ENCODE peak calls at places on chromosomes 6 and 20, in ten cellular contexts. One of them, this sample, is unnamed.

GRCh38 chr20:51373713-51374481 is 168.6 kb downstream of the NFATC2 start:
- DNase-seq in stimulated activated naive CD8-positive, alpha-beta T cell treated with anti-CD3 and anti-CD28 coated beads, Interleukin-15, Interleukin-2, amounts not matched to agents 100 U/mL and 50 U/mL, for 24 hours: no peak
- DNase-seq in AML-193: no peak
- DNase-seq in pancreas: no peak
- DNase-seq in HS-5: no peak
- DNase-seq in Caki2: no peak
- DNase-seq in MV-4-11: no peak
- DNase-seq in RWPE1: no peak
- DNase-seq in tibial nerve: no peak
- DNase-seq in hepatocyte: peak
- DNase-seq in this sample: no peak

GRCh38 chr6:140774080-140774505 is 1358.6 kb upstream of the GJE1 start:
- DNase-seq in HS-5: peak
- DNase-seq in RWPE1: peak
- DNase-seq in pancreas: no peak
- DNase-seq in AML-193: no peak
- DNase-seq in hepatocyte: peak
- DNase-seq in stimulated activated naive CD8-positive, alpha-beta T cell treated with anti-CD3 and anti-CD28 coated beads, Interleukin-15, Interleukin-2, amounts not matched to agents 100 U/mL and 50 U/mL, for 24 hours: no peak
- DNase-seq in MV-4-11: peak
- DNase-seq in tibial nerve: no peak
- DNase-seq in Caki2: peak
- DNase-seq in this sample: no peak

GRCh38 chr6:133132092-133132491 is 109.1 kb upstream of the EYA4 start:
- DNase-seq in RWPE1: no peak
- DNase-seq in MV-4-11: no peak
- DNase-seq in tibial nerve: no peak
- DNase-seq in hepatocyte: no peak
- DNase-seq in AML-193: no peak
- DNase-seq in Caki2: no peak
- DNase-seq in pancreas: no peak
- DNase-seq in HS-5: no peak
- DNase-seq in stimulated activated naive CD8-positive, alpha-beta T cell treated with anti-CD3 and anti-CD28 coated beads, Interleukin-15, Interleukin-2, amounts not matched to agents 100 U/mL and 50 U/mL, for 24 hours: no peak
- DNase-seq in this sample: no peak

GRCh38 chr6:3260296-3260695 is 1.5 kb downstream of the PSMG4 start:
- DNase-seq in pancreas: no peak
- DNase-seq in stimulated activated naive CD8-positive, alpha-beta T cell treated with anti-CD3 and anti-CD28 coated beads, Interleukin-15, Interleukin-2, amounts not matched to agents 100 U/mL and 50 U/mL, for 24 hours: no peak
- DNase-seq in hepatocyte: no peak
- DNase-seq in tibial nerve: no peak
- DNase-seq in Caki2: no peak
- DNase-seq in MV-4-11: no peak
- DNase-seq in AML-193: no peak
- DNase-seq in HS-5: no peak
- DNase-seq in RWPE1: no peak
- DNase-seq in this sample: no peak

GRCh38 chr20:53582574-53583351 is 10.9 kb downstream of the ZNF217 start:
- DNase-seq in RWPE1: peak
- DNase-seq in tibial nerve: no peak
- DNase-seq in hepatocyte: peak
- DNase-seq in pancreas: no peak
- DNase-seq in MV-4-11: peak
- DNase-seq in AML-193: peak
- DNase-seq in Caki2: peak
- DNase-seq in HS-5: peak
- DNase-seq in stimulated activated naive CD8-positive, alpha-beta T cell treated with anti-CD3 and anti-CD28 coated beads, Interleukin-15, Interleukin-2, amounts not matched to agents 100 U/mL and 50 U/mL, for 24 hours: peak
- DNase-seq in this sample: peak

GRCh38 chr6:31243508-31243907 is 28.4 kb downstream of the HLA-C start:
- DNase-seq in MV-4-11: no peak
- DNase-seq in pancreas: no peak
- DNase-seq in RWPE1: no peak
- DNase-seq in stimulated activated naive CD8-positive, alpha-beta T cell treated with anti-CD3 and anti-CD28 coated beads, Interleukin-15, Interleukin-2, amounts not matched to agents 100 U/mL and 50 U/mL, for 24 hours: no peak
- DNase-seq in AML-193: no peak
- DNase-seq in hepatocyte: no peak
- DNase-seq in HS-5: no peak
- DNase-seq in tibial nerve: no peak
- DNase-seq in Caki2: no peak
- DNase-seq in this sample: peak

GRCh38 chr20:37179671-37180524 is 550 bp upstream of the MROH8 start:
- DNase-seq in tibial nerve: no peak
- DNase-seq in RWPE1: peak
- DNase-seq in stimulated activated naive CD8-positive, alpha-beta T cell treated with anti-CD3 and anti-CD28 coated beads, Interleukin-15, Interleukin-2, amounts not matched to agents 100 U/mL and 50 U/mL, for 24 hours: no peak
- DNase-seq in MV-4-11: peak
- DNase-seq in hepatocyte: peak
- DNase-seq in pancreas: no peak
- DNase-seq in AML-193: peak
- DNase-seq in Caki2: peak
- DNase-seq in HS-5: peak
- DNase-seq in this sample: peak

GRCh38 chr20:58378056-58378455 is 11.0 kb upstream of the VAPB start:
- DNase-seq in Caki2: no peak
- DNase-seq in stimulated activated naive CD8-positive, alpha-beta T cell treated with anti-CD3 and anti-CD28 coated beads, Interleukin-15, Interleukin-2, amounts not matched to agents 100 U/mL and 50 U/mL, for 24 hours: no peak
- DNase-seq in HS-5: no peak
- DNase-seq in hepatocyte: no peak
- DNase-seq in MV-4-11: no peak
- DNase-seq in AML-193: no peak
- DNase-seq in RWPE1: no peak
- DNase-seq in tibial nerve: no peak
- DNase-seq in pancreas: no peak
- DNase-seq in this sample: no peak

GRCh38 chr6:42140756-42141602 is 1.4 kb downstream of the C6orf132 start:
- DNase-seq in MV-4-11: no peak
- DNase-seq in Caki2: no peak
- DNase-seq in tibial nerve: peak
- DNase-seq in HS-5: no peak
- DNase-seq in stimulated activated naive CD8-positive, alpha-beta T cell treated with anti-CD3 and anti-CD28 coated beads, Interleukin-15, Interleukin-2, amounts not matched to agents 100 U/mL and 50 U/mL, for 24 hours: no peak
- DNase-seq in pancreas: no peak
- DNase-seq in AML-193: no peak
- DNase-seq in RWPE1: peak
- DNase-seq in hepatocyte: no peak
- DNase-seq in this sample: peak

GRCh38 chr20:31565699-31566331 is 39.3 kb upstream of the ID1 start:
- DNase-seq in RWPE1: peak
- DNase-seq in tibial nerve: no peak
- DNase-seq in hepatocyte: no peak
- DNase-seq in AML-193: no peak
- DNase-seq in Caki2: no peak
- DNase-seq in MV-4-11: no peak
- DNase-seq in stimulated activated naive CD8-positive, alpha-beta T cell treated with anti-CD3 and anti-CD28 coated beads, Interleukin-15, Interleukin-2, amounts not matched to agents 100 U/mL and 50 U/mL, for 24 hours: no peak
- DNase-seq in pancreas: no peak
- DNase-seq in HS-5: no peak
- DNase-seq in this sample: peak

GRCh38 chr6:70668499-70668812 is 773 bp downstream of the SMAP1 start:
- DNase-seq in pancreas: no peak
- DNase-seq in tibial nerve: no peak
- DNase-seq in RWPE1: peak
- DNase-seq in stimulated activated naive CD8-positive, alpha-beta T cell treated with anti-CD3 and anti-CD28 coated beads, Interleukin-15, Interleukin-2, amounts not matched to agents 100 U/mL and 50 U/mL, for 24 hours: no peak
- DNase-seq in hepatocyte: no peak
- DNase-seq in AML-193: no peak
- DNase-seq in Caki2: no peak
- DNase-seq in MV-4-11: no peak
- DNase-seq in HS-5: no peak
- DNase-seq in this sample: no peak

GRCh38 chr20:17875981-17876385 is 92.6 kb downstream of the SNX5 start:
- DNase-seq in tibial nerve: no peak
- DNase-seq in HS-5: no peak
- DNase-seq in MV-4-11: no peak
- DNase-seq in stimulated activated naive CD8-positive, alpha-beta T cell treated with anti-CD3 and anti-CD28 coated beads, Interleukin-15, Interleukin-2, amounts not matched to agents 100 U/mL and 50 U/mL, for 24 hours: no peak
- DNase-seq in RWPE1: no peak
- DNase-seq in hepatocyte: peak
- DNase-seq in Caki2: no peak
- DNase-seq in pancreas: no peak
- DNase-seq in AML-193: no peak
- DNase-seq in this sample: no peak

GRCh38 chr6:87641065-87641692 is 51.2 kb downstream of the ORC3 start:
- DNase-seq in AML-193: no peak
- DNase-seq in HS-5: no peak
- DNase-seq in tibial nerve: no peak
- DNase-seq in stimulated activated naive CD8-positive, alpha-beta T cell treated with anti-CD3 and anti-CD28 coated beads, Interleukin-15, Interleukin-2, amounts not matched to agents 100 U/mL and 50 U/mL, for 24 hours: no peak
- DNase-seq in MV-4-11: no peak
- DNase-seq in Caki2: no peak
- DNase-seq in hepatocyte: no peak
- DNase-seq in RWPE1: no peak
- DNase-seq in pancreas: no peak
- DNase-seq in this sample: no peak

GRCh38 chr20:32945710-32946221 is 58.5 kb downstream of the SUN5 start:
- DNase-seq in RWPE1: peak
- DNase-seq in tibial nerve: no peak
- DNase-seq in AML-193: peak
- DNase-seq in hepatocyte: no peak
- DNase-seq in pancreas: no peak
- DNase-seq in stimulated activated naive CD8-positive, alpha-beta T cell treated with anti-CD3 and anti-CD28 coated beads, Interleukin-15, Interleukin-2, amounts not matched to agents 100 U/mL and 50 U/mL, for 24 hours: no peak
- DNase-seq in Caki2: no peak
- DNase-seq in HS-5: no peak
- DNase-seq in MV-4-11: peak
- DNase-seq in this sample: peak

GRCh38 chr20:21053002-21053762 is 53.0 kb downstream of the LINC00237 start:
- DNase-seq in pancreas: no peak
- DNase-seq in hepatocyte: peak
- DNase-seq in AML-193: no peak
- DNase-seq in RWPE1: no peak
- DNase-seq in tibial nerve: no peak
- DNase-seq in stimulated activated naive CD8-positive, alpha-beta T cell treated with anti-CD3 and anti-CD28 coated beads, Interleukin-15, Interleukin-2, amounts not matched to agents 100 U/mL and 50 U/mL, for 24 hours: no peak
- DNase-seq in MV-4-11: peak
- DNase-seq in Caki2: no peak
- DNase-seq in HS-5: no peak
- DNase-seq in this sample: no peak

GRCh38 chr6:39035689-39036088 is 12.9 kb upstream of the GLP1R start:
- DNase-seq in hepatocyte: no peak
- DNase-seq in stimulated activated naive CD8-positive, alpha-beta T cell treated with anti-CD3 and anti-CD28 coated beads, Interleukin-15, Interleukin-2, amounts not matched to agents 100 U/mL and 50 U/mL, for 24 hours: no peak
- DNase-seq in RWPE1: no peak
- DNase-seq in tibial nerve: no peak
- DNase-seq in MV-4-11: no peak
- DNase-seq in AML-193: no peak
- DNase-seq in Caki2: no peak
- DNase-seq in HS-5: no peak
- DNase-seq in pancreas: no peak
- DNase-seq in this sample: no peak

GRCh38 chr6:56954389-56955170 is at the start of gene BEND6:
- DNase-seq in MV-4-11: peak
- DNase-seq in RWPE1: peak
- DNase-seq in stimulated activated naive CD8-positive, alpha-beta T cell treated with anti-CD3 and anti-CD28 coated beads, Interleukin-15, Interleukin-2, amounts not matched to agents 100 U/mL and 50 U/mL, for 24 hours: peak
- DNase-seq in tibial nerve: peak
- DNase-seq in pancreas: peak
- DNase-seq in Caki2: peak
- DNase-seq in AML-193: peak
- DNase-seq in HS-5: no peak
- DNase-seq in hepatocyte: peak
- DNase-seq in this sample: peak

GRCh38 chr20:58008866-58009265 is 219.6 kb downstream of the ANKRD60 start:
- DNase-seq in HS-5: no peak
- DNase-seq in MV-4-11: no peak
- DNase-seq in hepatocyte: no peak
- DNase-seq in RWPE1: no peak
- DNase-seq in stimulated activated naive CD8-positive, alpha-beta T cell treated with anti-CD3 and anti-CD28 coated beads, Interleukin-15, Interleukin-2, amounts not matched to agents 100 U/mL and 50 U/mL, for 24 hours: no peak
- DNase-seq in pancreas: no peak
- DNase-seq in AML-193: no peak
- DNase-seq in Caki2: no peak
- DNase-seq in tibial nerve: no peak
- DNase-seq in this sample: no peak

This sample was measured in foreskin keratinocyte.